ENCODE peak calls at places on chromosomes 13 and 19, in five cellular contexts. One of them, this sample, is unnamed.
A peak's percentile ranks its signal among the peaks of the same experiment; 100 is the strongest.

GRCh38 chr19:17718988-17719711 is at the start of gene MAP1S:
- DNase-seq in right cardiac atrium: peak; percentile 71
- DNase-seq in stimulated activated CD4-positive, alpha-beta T cell treated with anti-CD3 and anti-CD28 coated beads, Interleukin-1b, Interleukin-23, amount 100 ng/mL, for 24 hours: peak; percentile 57
- DNase-seq in NCI-H2029: peak; percentile 19
- DNase-seq in activated T-helper 1 cell treated with anti-CD3 and anti-CD28 coated beads, Interleukin-2, amount 50 U/mL, for 16 hours: peak; percentile 25
- DNase-seq in this sample: peak; percentile 15

GRCh38 chr13:90968510-90968909 is 379.0 kb upstream of the MIR17HG start:
- DNase-seq in right cardiac atrium: no peak
- DNase-seq in stimulated activated CD4-positive, alpha-beta T cell treated with anti-CD3 and anti-CD28 coated beads, Interleukin-1b, Interleukin-23, amount 100 ng/mL, for 24 hours: no peak
- DNase-seq in NCI-H2029: no peak
- DNase-seq in activated T-helper 1 cell treated with anti-CD3 and anti-CD28 coated beads, Interleukin-2, amount 50 U/mL, for 16 hours: no peak
- DNase-seq in this sample: peak; percentile 25

GRCh38 chr19:6935618-6936017 is 48.2 kb downstream of the ADGRE1 start:
- DNase-seq in right cardiac atrium: no peak
- DNase-seq in stimulated activated CD4-positive, alpha-beta T cell treated with anti-CD3 and anti-CD28 coated beads, Interleukin-1b, Interleukin-23, amount 100 ng/mL, for 24 hours: no peak
- DNase-seq in NCI-H2029: no peak
- DNase-seq in activated T-helper 1 cell treated with anti-CD3 and anti-CD28 coated beads, Interleukin-2, amount 50 U/mL, for 16 hours: no peak
- DNase-seq in this sample: no peak

GRCh38 chr13:102839462-102839861 is 6.4 kb upstream of the ERCC5 start:
- DNase-seq in right cardiac atrium: no peak
- DNase-seq in stimulated activated CD4-positive, alpha-beta T cell treated with anti-CD3 and anti-CD28 coated beads, Interleukin-1b, Interleukin-23, amount 100 ng/mL, for 24 hours: no peak
- DNase-seq in NCI-H2029: no peak
- DNase-seq in activated T-helper 1 cell treated with anti-CD3 and anti-CD28 coated beads, Interleukin-2, amount 50 U/mL, for 16 hours: no peak
- DNase-seq in this sample: no peak

GRCh38 chr19:53594811-53595509 is 36.8 kb upstream of the DPRX start:
- DNase-seq in right cardiac atrium: no peak
- DNase-seq in stimulated activated CD4-positive, alpha-beta T cell treated with anti-CD3 and anti-CD28 coated beads, Interleukin-1b, Interleukin-23, amount 100 ng/mL, for 24 hours: no peak
- DNase-seq in NCI-H2029: no peak
- DNase-seq in activated T-helper 1 cell treated with anti-CD3 and anti-CD28 coated beads, Interleukin-2, amount 50 U/mL, for 16 hours: no peak
- DNase-seq in this sample: no peak

GRCh38 chr19:13744179-13744578 is 20.1 kb upstream of the MRI1 start:
- DNase-seq in right cardiac atrium: no peak
- DNase-seq in stimulated activated CD4-positive, alpha-beta T cell treated with anti-CD3 and anti-CD28 coated beads, Interleukin-1b, Interleukin-23, amount 100 ng/mL, for 24 hours: no peak
- DNase-seq in NCI-H2029: no peak
- DNase-seq in activated T-helper 1 cell treated with anti-CD3 and anti-CD28 coated beads, Interleukin-2, amount 50 U/mL, for 16 hours: no peak
- DNase-seq in this sample: no peak

GRCh38 chr19:38900220-38900629 is 456 bp downstream of the NFKBIB start:
- DNase-seq in right cardiac atrium: no peak
- DNase-seq in stimulated activated CD4-positive, alpha-beta T cell treated with anti-CD3 and anti-CD28 coated beads, Interleukin-1b, Interleukin-23, amount 100 ng/mL, for 24 hours: no peak
- DNase-seq in NCI-H2029: no peak
- DNase-seq in activated T-helper 1 cell treated with anti-CD3 and anti-CD28 coated beads, Interleukin-2, amount 50 U/mL, for 16 hours: no peak
- DNase-seq in this sample: no peak

GRCh38 chr19:40403262-40403984 is 9.8 kb downstream of the PRX start:
- DNase-seq in right cardiac atrium: peak; percentile 93
- DNase-seq in stimulated activated CD4-positive, alpha-beta T cell treated with anti-CD3 and anti-CD28 coated beads, Interleukin-1b, Interleukin-23, amount 100 ng/mL, for 24 hours: peak; percentile 64
- DNase-seq in NCI-H2029: peak; percentile 61
- DNase-seq in activated T-helper 1 cell treated with anti-CD3 and anti-CD28 coated beads, Interleukin-2, amount 50 U/mL, for 16 hours: peak; percentile 63
- DNase-seq in this sample: peak; percentile 39

GRCh38 chr19:33557720-33558119 is 36.1 kb upstream of the PEPD start:
- DNase-seq in right cardiac atrium: no peak
- DNase-seq in stimulated activated CD4-positive, alpha-beta T cell treated with anti-CD3 and anti-CD28 coated beads, Interleukin-1b, Interleukin-23, amount 100 ng/mL, for 24 hours: no peak
- DNase-seq in NCI-H2029: no peak
- DNase-seq in activated T-helper 1 cell treated with anti-CD3 and anti-CD28 coated beads, Interleukin-2, amount 50 U/mL, for 16 hours: no peak
- DNase-seq in this sample: no peak

GRCh38 chr19:16876904-16877361 is 11.9 kb upstream of the F2RL3 start:
- DNase-seq in right cardiac atrium: no peak
- DNase-seq in stimulated activated CD4-positive, alpha-beta T cell treated with anti-CD3 and anti-CD28 coated beads, Interleukin-1b, Interleukin-23, amount 100 ng/mL, for 24 hours: no peak
- DNase-seq in NCI-H2029: no peak
- DNase-seq in activated T-helper 1 cell treated with anti-CD3 and anti-CD28 coated beads, Interleukin-2, amount 50 U/mL, for 16 hours: no peak
- DNase-seq in this sample: no peak

GRCh38 chr13:112900691-112901091 is 68.3 kb upstream of the MCF2L start:
- DNase-seq in right cardiac atrium: no peak
- DNase-seq in stimulated activated CD4-positive, alpha-beta T cell treated with anti-CD3 and anti-CD28 coated beads, Interleukin-1b, Interleukin-23, amount 100 ng/mL, for 24 hours: no peak
- DNase-seq in NCI-H2029: no peak
- DNase-seq in activated T-helper 1 cell treated with anti-CD3 and anti-CD28 coated beads, Interleukin-2, amount 50 U/mL, for 16 hours: no peak
- DNase-seq in this sample: no peak

GRCh38 chr13:81987159-81987558 is 1646.2 kb upstream of the SPRY2 start:
- DNase-seq in right cardiac atrium: no peak
- DNase-seq in stimulated activated CD4-positive, alpha-beta T cell treated with anti-CD3 and anti-CD28 coated beads, Interleukin-1b, Interleukin-23, amount 100 ng/mL, for 24 hours: no peak
- DNase-seq in NCI-H2029: no peak
- DNase-seq in activated T-helper 1 cell treated with anti-CD3 and anti-CD28 coated beads, Interleukin-2, amount 50 U/mL, for 16 hours: no peak
- DNase-seq in this sample: peak; percentile 7

GRCh38 chr19:408441-409005 is 424 bp downstream of the C2CD4C start:
- DNase-seq in right cardiac atrium: no peak
- DNase-seq in stimulated activated CD4-positive, alpha-beta T cell treated with anti-CD3 and anti-CD28 coated beads, Interleukin-1b, Interleukin-23, amount 100 ng/mL, for 24 hours: no peak
- DNase-seq in NCI-H2029: no peak
- DNase-seq in activated T-helper 1 cell treated with anti-CD3 and anti-CD28 coated beads, Interleukin-2, amount 50 U/mL, for 16 hours: no peak
- DNase-seq in this sample: no peak

GRCh38 chr19:18733196-18733647 is 49.7 kb downstream of the CRTC1 start:
- DNase-seq in right cardiac atrium: peak; percentile 60
- DNase-seq in stimulated activated CD4-positive, alpha-beta T cell treated with anti-CD3 and anti-CD28 coated beads, Interleukin-1b, Interleukin-23, amount 100 ng/mL, for 24 hours: no peak
- DNase-seq in NCI-H2029: peak; percentile 60
- DNase-seq in activated T-helper 1 cell treated with anti-CD3 and anti-CD28 coated beads, Interleukin-2, amount 50 U/mL, for 16 hours: no peak
- DNase-seq in this sample: no peak

GRCh38 chr19:4304509-4305252 is at the start of gene FSD1:
- DNase-seq in right cardiac atrium: no peak
- DNase-seq in stimulated activated CD4-positive, alpha-beta T cell treated with anti-CD3 and anti-CD28 coated beads, Interleukin-1b, Interleukin-23, amount 100 ng/mL, for 24 hours: peak; percentile 69
- DNase-seq in NCI-H2029: no peak
- DNase-seq in activated T-helper 1 cell treated with anti-CD3 and anti-CD28 coated beads, Interleukin-2, amount 50 U/mL, for 16 hours: no peak
- DNase-seq in this sample: no peak

GRCh38 chr13:29922281-29922821 is 71.9 kb upstream of the UBL3 start:
- DNase-seq in right cardiac atrium: no peak
- DNase-seq in stimulated activated CD4-positive, alpha-beta T cell treated with anti-CD3 and anti-CD28 coated beads, Interleukin-1b, Interleukin-23, amount 100 ng/mL, for 24 hours: no peak
- DNase-seq in NCI-H2029: no peak
- DNase-seq in activated T-helper 1 cell treated with anti-CD3 and anti-CD28 coated beads, Interleukin-2, amount 50 U/mL, for 16 hours: no peak
- DNase-seq in this sample: no peak